ENCODE peak calls at places on chromosomes 3 and 15, in six cellular contexts. P is stimulated activated CD4-positive, alpha-beta T cell treated with anti-CD3 and anti-CD28 coated beads, Interleukin-2, amount 100 ng/mL, for 48 hours; Y is mucosa of descending colon; U is cerebellar cortex; V is GM23338; D is HEK293T. L is an unnamed sample.
A peak's percentile ranks its signal among the peaks of the same experiment; 100 is the strongest.

GRCh38 chr15:72532991-72533601 is 59.0 kb downstream of the ARIH1 start:
- DNase-seq in V (peak; percentile 55), Y (no peak), P (no peak), U (peak; percentile 10), D (no peak), L (no peak)

GRCh38 chr3:150497956-150498355 is 48.3 kb downstream of the SERP1 start:
- DNase-seq in Y (no peak), P (no peak), V (no peak), U (no peak), D (no peak), L (peak; percentile 61)

GRCh38 chr3:66037330-66037985 is 1.3 kb downstream of the MAGI1 start:
- DNase-seq in P (no peak), D (peak; percentile 68), U (peak; percentile 80), V (peak; percentile 86), Y (peak; percentile 61), L (peak; percentile 25)

GRCh38 chr3:115804722-115805121 is 181.4 kb downstream of the GAP43 start:
- DNase-seq in D (no peak), V (no peak), P (no peak), Y (no peak), U (no peak), L (peak; percentile 87)

GRCh38 chr3:90055721-90056120 is 948.3 kb downstream of the EPHA3 start:
- DNase-seq in D (no peak), Y (no peak), U (no peak), P (no peak), V (no peak), L (peak; percentile 50)

GRCh38 chr3:15315003-15315402 is 17.4 kb downstream of the SH3BP5 start:
- DNase-seq in P (no peak), Y (no peak), U (no peak), D (no peak), V (no peak), L (peak; percentile 36)

GRCh38 chr3:24396338-24396737 is 98.3 kb downstream of the THRB start:
- DNase-seq in D (no peak), U (no peak), Y (no peak), V (peak; percentile 73), P (no peak), L (no peak)

GRCh38 chr3:177317247-177317646 is 120.0 kb upstream of the TBL1XR1 start:
- DNase-seq in P (no peak), D (no peak), Y (no peak), U (no peak), V (no peak), L (no peak)

GRCh38 chr15:80971143-80971542 is 18.5 kb downstream of the MESD start:
- DNase-seq in V (peak; percentile 25), P (no peak), Y (no peak), D (no peak), U (no peak), L (no peak)

GRCh38 chr15:78734441-78735064 is 76.7 kb downstream of the ADAMTS7 start:
- DNase-seq in V (no peak), D (no peak), Y (no peak), P (no peak), U (no peak), L (no peak)

GRCh38 chr15:64651573-64652260 is 123.7 kb downstream of the RBPMS2 start:
- DNase-seq in P (no peak), Y (no peak), U (no peak), V (peak; percentile 74), D (no peak), L (no peak)

GRCh38 chr3:31606453-31606852 is 73.7 kb downstream of the STT3B start:
- DNase-seq in P (no peak), D (no peak), U (no peak), Y (no peak), V (peak; percentile 13), L (no peak)

GRCh38 chr3:134496481-134497071 is 10.7 kb downstream of the CEP63 start:
- DNase-seq in Y (no peak), D (no peak), U (no peak), V (no peak), P (no peak), L (peak; percentile 66)

GRCh38 chr3:45617430-45618080 is 23.0 kb downstream of the LIMD1 start:
- DNase-seq in D (no peak), U (no peak), Y (no peak), P (no peak), V (no peak), L (no peak)

GRCh38 chr15:77535845-77536244 is 96.9 kb downstream of the LINGO1 start:
- DNase-seq in P (no peak), Y (no peak), D (no peak), U (no peak), V (peak; percentile 60), L (no peak)

GRCh38 chr3:81581966-81582599 is 179.4 kb downstream of the GBE1 start:
- DNase-seq in U (peak; percentile 23), V (peak; percentile 62), D (peak; percentile 31), P (no peak), Y (no peak), L (peak; percentile 49)

GRCh38 chr3:37964716-37965115 is 25.9 kb upstream of the VILL start:
- DNase-seq in D (no peak), U (no peak), V (no peak), P (no peak), Y (no peak), L (no peak)

GRCh38 chr3:186452517-186452916 is 90.5 kb upstream of the DGKG start:
- DNase-seq in U (no peak), P (no peak), Y (no peak), D (no peak), V (no peak), L (peak; percentile 69)

GRCh38 chr3:150414273-150414672 is 6.2 kb downstream of the TSC22D2 start:
- DNase-seq in D (no peak), P (no peak), U (peak; percentile 33), Y (no peak), V (no peak), L (peak; percentile 55)

GRCh38 chr15:74060251-74060650 is 22.1 kb downstream of the GOLGA6A start:
- DNase-seq in V (no peak), D (no peak), U (no peak), P (no peak), Y (no peak), L (no peak)

GRCh38 chr3:58260261-58260731 is 22.7 kb downstream of the ABHD6 start:
- DNase-seq in Y (no peak), U (peak; percentile 87), V (no peak), P (no peak), D (no peak), L (peak; percentile 87)

GRCh38 chr15:78111788-78112187 is 19.4 kb downstream of the SH2D7 start:
- DNase-seq in V (no peak), D (no peak), U (no peak), Y (no peak), P (no peak), L (no peak)

GRCh38 chr15:95990833-95991232 is 339.7 kb upstream of the NR2F2 start:
- DNase-seq in Y (no peak), P (no peak), D (no peak), U (no peak), V (no peak), L (peak; percentile 19)

GRCh38 chr3:110656394-110656793 is 415.2 kb upstream of the NECTIN3 start:
- DNase-seq in U (no peak), Y (no peak), V (no peak), D (no peak), P (no peak), L (no peak)

GRCh38 chr3:107431048-107431297 is 53.7 kb downstream of the CCDC54 start:
- DNase-seq in D (no peak), P (peak; percentile 25), Y (peak; percentile 68), V (peak; percentile 42), U (no peak), L (peak; percentile 44)

GRCh38 chr15:64141798-64142512 is 9.6 kb upstream of the SNX22 start:
- DNase-seq in V (no peak), U (no peak), P (no peak), Y (no peak), D (no peak), L (no peak)

GRCh38 chr3:13229291-13229949 is 156.2 kb upstream of the IQSEC1 start:
- DNase-seq in Y (peak; percentile 7), P (no peak), U (peak; percentile 36), D (peak; percentile 53), V (peak; percentile 87), L (no peak)

GRCh38 chr15:25362545-25362944 is 76.3 kb downstream of the UBE3A start:
- DNase-seq in V (no peak), U (no peak), Y (no peak), D (no peak), P (no peak), L (no peak)

GRCh38 chr3:47011371-47011770 is 31.9 kb downstream of the NBEAL2 start:
- DNase-seq in Y (no peak), P (no peak), D (no peak), V (no peak), U (no peak), L (no peak)

GRCh38 chr3:61182648-61183047 is 68.6 kb downstream of the FHIT start:
- DNase-seq in U (no peak), P (no peak), Y (no peak), V (no peak), D (no peak), L (no peak)

GRCh38 chr15:60372756-60373155 is 25.0 kb downstream of the ANXA2 start:
- DNase-seq in D (no peak), V (no peak), P (no peak), U (no peak), Y (no peak), L (no peak)

GRCh38 chr15:41254560-41254959 is 23.5 kb downstream of the CHP1 start:
- DNase-seq in D (no peak), U (no peak), V (no peak), Y (no peak), P (no peak), L (no peak)

GRCh38 chr3:74119221-74119620 is 494.5 kb upstream of the PDZRN3 start:
- DNase-seq in U (no peak), P (no peak), Y (no peak), V (no peak), D (no peak), L (no peak)

GRCh38 chr3:145176907-145177306 is 984.1 kb downstream of the PLOD2 start:
- DNase-seq in U (no peak), P (no peak), D (no peak), Y (no peak), V (no peak), L (no peak)

GRCh38 chr15:92801412-92801773 is 98.7 kb upstream of the CHD2 start:
- DNase-seq in V (no peak), P (no peak), U (no peak), D (no peak), Y (no peak), L (peak; percentile 98)

GRCh38 chr15:71118881-71119632 is 3.8 kb downstream of the THSD4 start:
- DNase-seq in Y (no peak), U (no peak), P (no peak), D (no peak), V (no peak), L (no peak)

GRCh38 chr3:185268194-185268809 is 14.5 kb upstream of the EHHADH start:
- DNase-seq in P (no peak), D (no peak), V (no peak), Y (no peak), U (no peak), L (no peak)

GRCh38 chr3:127525373-127525772 is 65.2 kb downstream of the TPRA1 start:
- DNase-seq in V (no peak), P (no peak), D (no peak), Y (no peak), U (no peak), L (peak; percentile 44)

L was measured in LHCN-M2.